ENCODE peak calls at places on chromosome X, in nine cellular contexts. F is neural crest cell; P is posterior cingulate gyrus; B is CD4-positive, alpha-beta T cell; T is PC-9; D is mammary epithelial cell; R is SW480; N is GM04504; O is GM23248. L is an unnamed sample.

GRCh38 chrX:20388594-20388993 is 121.9 kb upstream of the RPS6KA3 start:
- DNase-seq in N (no peak), P (no peak), D (no peak), B (no peak), R (no peak), T (no peak), F (no peak), O (no peak), L (no peak)

GRCh38 chrX:44400588-44400987 is 57.1 kb upstream of the EFHC2 start:
- DNase-seq in T (peak), R (peak), D (peak), P (no peak), F (no peak), N (peak), B (no peak), O (peak), L (peak)

GRCh38 chrX:142854970-142855369 is 170.8 kb upstream of the SPANXN4 start:
- DNase-seq in D (no peak), P (no peak), O (no peak), R (no peak), B (no peak), T (no peak), N (no peak), F (no peak), L (no peak)

GRCh38 chrX:37871626-37872302 is 24.4 kb upstream of the DYNLT3 start:
- DNase-seq in B (no peak), D (peak), O (peak), T (no peak), F (no peak), R (peak), P (no peak), N (peak), L (peak)

GRCh38 chrX:54045563-54046228 is 1.4 kb upstream of the PHF8 start:
- DNase-seq in B (no peak), T (no peak), O (no peak), F (no peak), N (no peak), P (no peak), D (no peak), R (no peak), L (no peak)

GRCh38 chrX:149511081-149511480 is 6.0 kb upstream of the IDS start:
- DNase-seq in D (peak), F (no peak), B (no peak), R (peak), N (no peak), P (no peak), T (peak), O (peak), L (no peak)

GRCh38 chrX:123756320-123756719 is 23.5 kb upstream of the THOC2 start:
- DNase-seq in R (no peak), O (peak), N (no peak), P (no peak), D (no peak), B (no peak), T (no peak), F (no peak), L (no peak)

GRCh38 chrX:13487731-13488505 is 81.5 kb upstream of the EGFL6 start:
- DNase-seq in T (peak), R (peak), O (peak), N (peak), B (peak), F (peak), P (no peak), D (peak), L (peak)

GRCh38 chrX:129876734-129877395 is 29.1 kb upstream of the UTP14A start:
- DNase-seq in N (peak), O (peak), P (no peak), T (peak), R (peak), F (no peak), B (no peak), D (peak), L (no peak)

GRCh38 chrX:52598886-52599285 is 55.8 kb downstream of the SSX7 start:
- DNase-seq in F (no peak), B (no peak), P (no peak), T (no peak), N (no peak), O (no peak), R (no peak), D (no peak), L (no peak)

GRCh38 chrX:2647627-2648026 is 43.5 kb upstream of the CD99 start:
- DNase-seq in P (no peak), T (no peak), D (no peak), F (no peak), O (no peak), R (no peak), N (no peak), B (no peak), L (no peak)

L was measured in amniotic stem cell.